ENCODE peak calls at places on chromosomes 4 and X, in seven cellular contexts. A is Calu3, Y is C1 segment of cervical spinal cord, N is LNCaP clone FGC, J is Karpas-422, V is GM04504, F is PC-3. M is an unnamed sample.

GRCh38 chr4:11626046-11626445 is 197.4 kb upstream of the HS3ST1 start:
- DNase-seq in A (no peak), N (no peak), V (no peak), F (peak), Y (no peak), J (no peak), M (no peak)

GRCh38 chr4:891747-892146 is 40.4 kb downstream of the GAK start:
- DNase-seq in J (peak), Y (no peak), V (no peak), N (no peak), A (no peak), F (no peak), M (no peak)

GRCh38 chrX:23694606-23695005 is 27.3 kb downstream of the PRDX4 start:
- DNase-seq in F (peak), A (peak), V (peak), N (peak), J (peak), Y (no peak), M (no peak)

GRCh38 chr4:41095973-41096372 is 118.4 kb downstream of the APBB2 start:
- DNase-seq in J (peak), V (no peak), N (no peak), F (no peak), Y (no peak), A (no peak), M (no peak)

GRCh38 chr4:40940317-40940720 is 190.6 kb downstream of the NSUN7 start:
- DNase-seq in J (no peak), A (no peak), F (no peak), Y (no peak), N (no peak), V (no peak), M (no peak)

GRCh38 chr4:165560941-165561340 is 182.1 kb downstream of the CPE start:
- DNase-seq in F (no peak), J (no peak), V (no peak), N (no peak), Y (no peak), A (no peak), M (no peak)

GRCh38 chr4:109434007-109434792 is 585 bp downstream of the SEC24B start:
- DNase-seq in V (no peak), Y (no peak), J (peak), F (peak), A (no peak), N (no peak), M (peak)

GRCh38 chrX:134570899-134571298 is 87.4 kb downstream of the PLAC1 start:
- DNase-seq in N (no peak), V (no peak), J (no peak), F (no peak), Y (no peak), A (no peak), M (no peak)

M was measured in activated T-helper 2 cell treated with anti-CD3 and anti-CD28 coated beads, Interferon-gamma antibody, Interleukin-2, Interleukin-4, amounts not matched to agents 10 μg/mL and 5 μg/mL and 100 μg/mL, durations not matched to agents 14 hours and 24 hours and 36 hours.